ENCODE peak calls at places on chromosome 16, in four cellular contexts. L is fibroblast of lung, K is H9, P is endothelial cell. V is an unnamed sample.
A peak's percentile ranks its signal among the peaks of the same experiment; 100 is the strongest.

GRCh38 chr16:75452464-75453190 is 11.9 kb downstream of the TMEM170A start:
- DNase-seq in L (no peak), K (no peak), P (no peak), V (no peak)

GRCh38 chr16:72990003-72990521 is 57.9 kb downstream of the ZFHX3 start:
- DNase-seq in L (peak; percentile 88), K (no peak), P (no peak), V (no peak)

GRCh38 chr16:3998793-3999478 is 117.3 kb downstream of the ADCY9 start:
- DNase-seq in L (peak; percentile 48), K (no peak), P (no peak), V (no peak)

GRCh38 chr16:27273670-27274522 is 5.3 kb upstream of the NSMCE1 start:
- DNase-seq in L (no peak), K (no peak), P (no peak), V (no peak)

GRCh38 chr16:55035037-55035436 is 104.4 kb downstream of the IRX5 start:
- DNase-seq in L (no peak), K (peak; percentile 66), P (peak; percentile 71), V (peak; percentile 77)

GRCh38 chr16:24611310-24611709 is 71.9 kb downstream of the RBBP6 start:
- DNase-seq in L (no peak), K (no peak), P (no peak), V (no peak)

GRCh38 chr16:53581784-53582183 is 78.8 kb upstream of the AKTIP start:
- DNase-seq in L (no peak), K (no peak), P (no peak), V (no peak)

GRCh38 chr16:50709061-50709695 is 15.8 kb downstream of the NOD2 start:
- DNase-seq in L (no peak), K (no peak), P (no peak), V (no peak)

GRCh38 chr16:82664181-82664580 is 37.4 kb downstream of the CDH13 start:
- DNase-seq in L (no peak), K (no peak), P (no peak), V (no peak)

GRCh38 chr16:27290582-27290981 is 22.0 kb upstream of the NSMCE1 start:
- DNase-seq in L (no peak), K (no peak), P (no peak), V (no peak)

GRCh38 chr16:4021916-4022315 is 94.3 kb downstream of the ADCY9 start:
- DNase-seq in L (no peak), K (no peak), P (no peak), V (no peak)

GRCh38 chr16:49604602-49605001 is 231.0 kb downstream of the C16orf78 start:
- DNase-seq in L (no peak), K (peak; percentile 10), P (no peak), V (no peak)

GRCh38 chr16:50300942-50301625 is 34.7 kb downstream of the ADCY7 start:
- DNase-seq in L (peak; percentile 69), K (no peak), P (no peak), V (no peak)

GRCh38 chr16:75238132-75238852 is 13.1 kb downstream of the BCAR1 start:
- DNase-seq in L (peak; percentile 90), K (peak; percentile 27), P (no peak), V (no peak)

GRCh38 chr16:68074850-68075249 is 10.3 kb upstream of the NFATC3 start:
- DNase-seq in L (no peak), K (no peak), P (no peak), V (peak; percentile 27)

GRCh38 chr16:27759301-27759871 is 209.4 kb downstream of the KATNIP start:
- DNase-seq in L (peak; percentile 55), K (no peak), P (no peak), V (no peak)

DNA sequence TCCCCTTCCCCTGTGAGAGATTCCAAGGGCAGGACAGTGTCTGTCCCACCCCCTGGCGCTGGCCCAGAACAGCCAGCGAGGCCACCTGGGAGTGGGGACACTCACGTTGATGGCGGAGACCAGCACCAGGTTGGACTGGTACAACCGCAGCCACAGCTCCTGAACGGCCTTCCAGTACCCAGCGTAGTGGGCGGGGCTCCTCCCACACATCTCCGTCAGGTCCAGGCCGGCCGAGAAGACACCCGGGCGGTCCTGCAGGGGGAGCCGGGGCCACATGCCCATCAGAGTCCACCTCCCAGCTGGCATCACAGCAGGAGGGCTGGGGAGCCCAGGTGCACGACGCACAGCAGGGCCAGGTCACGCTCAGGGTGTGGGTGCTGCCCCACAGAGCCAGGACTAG is 7.1 kb downstream of the ECI1 start:
- DNase-seq in L (no peak), K (peak; percentile 60), P (no peak), V (no peak)
- TF ChIP-seq CTCF in L (no peak), K (peak; percentile 50), P (no peak), V (no peak)

GRCh38 chr16:20997147-20997546 is 96.6 kb downstream of the LYRM1 start:
- DNase-seq in L (no peak), K (no peak), P (no peak), V (no peak)

GRCh38 chr16:20995711-20996110 is 95.1 kb downstream of the LYRM1 start:
- DNase-seq in L (no peak), K (no peak), P (no peak), V (no peak)

GRCh38 chr16:21005008-21005407 is 104.4 kb downstream of the LYRM1 start:
- DNase-seq in L (no peak), K (no peak), P (no peak), V (no peak)

GRCh38 chr16:21001262-21001661 is 100.7 kb downstream of the LYRM1 start:
- DNase-seq in L (peak; percentile 27), K (peak; percentile 52), P (peak; percentile 22), V (peak; percentile 25)
- TF ChIP-seq CTCF in L (peak; percentile 55), K (peak; percentile 83), P (peak; percentile 50), V (no peak)

GRCh38 chr16:57020651-57021050 is 31.3 kb downstream of the NLRC5 start:
- DNase-seq in L (no peak), K (no peak), P (no peak), V (no peak)

GRCh38 chr16:57023541-57024249 is 34.3 kb downstream of the NLRC5 start:
- DNase-seq in L (no peak), K (no peak), P (no peak), V (no peak)

GRCh38 chr16:57024894-57025680 is 35.7 kb downstream of the NLRC5 start:
- DNase-seq in L (no peak), K (no peak), P (no peak), V (no peak)

GRCh38 chr16:57021693-57022092 is 32.3 kb downstream of the NLRC5 start:
- DNase-seq in L (no peak), K (no peak), P (no peak), V (no peak)

DNA sequence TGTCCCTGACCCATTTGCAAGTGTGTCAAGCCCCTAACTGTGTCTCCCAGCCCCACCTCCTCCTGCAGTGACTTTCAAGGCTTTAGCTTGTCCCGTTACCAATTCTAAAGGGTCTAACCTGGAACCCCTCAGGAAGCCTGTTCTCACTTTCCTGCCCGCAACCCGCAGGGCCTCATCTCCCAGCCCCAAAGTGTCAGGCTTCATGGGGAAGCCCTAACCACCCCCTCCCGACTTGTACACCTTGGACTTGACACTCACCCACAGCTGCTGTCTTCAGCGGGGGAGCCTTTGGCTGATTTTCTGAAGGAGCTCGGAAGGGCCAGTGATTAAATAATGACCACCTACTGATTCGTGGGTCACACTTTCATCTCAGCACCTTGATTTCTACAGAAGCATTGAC is 33.1 kb downstream of the NLRC5 start:
- DNase-seq in L (no peak), K (no peak), P (no peak), V (no peak)
- TF ChIP-seq CTCF in L (no peak), K (no peak), P (no peak), V (no peak)

GRCh38 chr16:47873434-47873833 is 282.4 kb downstream of the ABCC12 start:
- DNase-seq in L (no peak), K (no peak), P (no peak), V (no peak)

GRCh38 chr16:47872228-47872627 is 283.6 kb downstream of the ABCC12 start:
- DNase-seq in L (no peak), K (no peak), P (no peak), V (no peak)

GRCh38 chr16:47877166-47877565 is 278.6 kb downstream of the ABCC12 start:
- DNase-seq in L (no peak), K (no peak), P (no peak), V (no peak)

GRCh38 chr16:47880653-47881052 is 275.1 kb downstream of the ABCC12 start:
- DNase-seq in L (no peak), K (no peak), P (no peak), V (no peak)

DNA sequence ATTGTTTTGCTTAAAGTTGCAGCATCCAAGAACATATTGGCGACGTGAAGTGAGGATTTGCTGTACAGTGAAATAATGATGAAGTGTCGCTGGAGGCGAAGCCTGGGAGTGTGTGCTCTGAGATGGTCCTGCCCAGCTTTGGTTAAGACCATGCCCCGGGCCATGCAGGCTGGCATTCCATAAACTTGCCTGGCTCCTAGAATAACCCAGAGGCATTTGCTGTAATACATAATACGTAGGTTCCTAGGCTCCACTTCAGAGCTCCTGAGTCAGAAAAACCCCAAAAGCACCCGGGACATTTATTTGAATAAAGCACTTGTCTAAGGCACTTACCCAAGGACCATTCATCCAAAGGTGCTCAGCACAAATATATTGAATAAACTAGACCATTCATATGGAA is 279.3 kb downstream of the ABCC12 start:
- DNase-seq in L (no peak), K (no peak), P (no peak), V (no peak)
- TF ChIP-seq CTCF in L (no peak), K (no peak), P (no peak), V (no peak)

GRCh38 chr16:12259258-12259657 is 282.7 kb downstream of the SNX29 start:
- DNase-seq in L (no peak), K (no peak), P (no peak), V (no peak)

GRCh38 chr16:12255919-12256665 is 279.6 kb downstream of the SNX29 start:
- DNase-seq in L (no peak), K (no peak), P (no peak), V (no peak)

GRCh38 chr16:12256880-12257279 is 280.3 kb downstream of the SNX29 start:
- DNase-seq in L (no peak), K (no peak), P (no peak), V (no peak)

GRCh38 chr16:12258806-12259205 is 282.3 kb downstream of the SNX29 start:
- DNase-seq in L (no peak), K (no peak), P (no peak), V (no peak)

DNA sequence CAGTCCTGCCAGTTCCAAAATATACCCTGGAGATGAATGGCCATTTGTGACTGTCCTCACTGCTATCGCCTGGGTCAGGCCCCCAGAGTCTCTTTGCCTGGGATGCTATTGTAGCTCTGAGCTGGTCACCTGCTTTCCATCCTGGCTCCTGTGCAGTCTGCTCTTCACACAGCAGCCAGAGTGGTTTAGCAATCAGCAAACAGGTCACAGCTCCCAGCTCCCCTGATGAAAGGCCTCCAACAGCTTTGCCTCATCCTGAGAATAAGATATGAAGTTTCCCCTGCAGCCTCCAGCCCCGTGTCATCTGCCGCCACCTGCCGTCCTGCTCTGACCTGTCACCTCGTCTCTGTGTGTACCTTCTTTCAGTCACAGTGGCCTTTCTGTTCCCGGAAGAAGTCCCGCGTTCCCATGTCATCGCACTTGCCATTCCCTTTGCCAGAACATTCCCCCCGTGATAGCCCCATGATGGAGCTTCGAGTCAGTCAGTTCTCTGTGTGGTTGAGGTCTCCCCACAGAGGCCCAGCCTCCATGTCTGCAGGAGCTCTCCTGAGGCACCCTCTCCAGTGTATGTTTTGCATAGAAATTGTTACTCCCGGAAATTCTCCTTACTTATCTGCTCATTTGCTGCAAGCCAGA is 281.5 kb downstream of the SNX29 start:
- DNase-seq in L (no peak), K (peak; percentile 57), P (no peak), V (peak; percentile 50)
- TF ChIP-seq CTCF in L (no peak), K (peak; percentile 43), P (no peak), V (no peak)